ENCODE peak calls at places on chromosomes 1 and 21, in eight cellular contexts. G is stimulated activated CD4-positive, alpha-beta T cell treated with anti-CD3 and anti-CD28 coated beads, Interleukin-1b, Interleukin-23, amount 100 ng/mL, for 24 hours; J is COR-L47; N is heart right ventricle; O is GM13976; U is spleen; L is uterus; E is NCI-H1092. Q is an unnamed sample.

GRCh38 chr1:178594133-178594532 is 81.2 kb downstream of the TEX35 start:
- DNase-seq in L (no peak), J (no peak), U (no peak), N (peak), E (no peak), O (no peak), G (no peak), Q (no peak)

GRCh38 chr1:145977016-145977415 is 12.5 kb downstream of the POLR3GL start:
- DNase-seq in J (no peak), O (no peak), L (no peak), G (no peak), N (no peak), E (no peak), U (no peak), Q (no peak)

GRCh38 chr1:116325922-116326321 is 47.1 kb upstream of the ATP1A1 start:
- DNase-seq in G (no peak), O (no peak), L (no peak), U (no peak), E (no peak), J (no peak), N (no peak), Q (no peak)

GRCh38 chr1:237141471-237141870 is 99.5 kb downstream of the RYR2 start:
- DNase-seq in O (no peak), L (no peak), J (no peak), E (no peak), N (no peak), G (no peak), U (no peak), Q (no peak)

GRCh38 chr1:113199718-113200455 is 126.9 kb downstream of the LRIG2 start:
- DNase-seq in L (no peak), U (no peak), J (no peak), E (no peak), O (no peak), N (no peak), G (no peak), Q (no peak)

GRCh38 chr1:17588048-17588781 is 48.7 kb downstream of the ARHGEF10L start:
- DNase-seq in L (no peak), U (no peak), J (no peak), O (no peak), N (peak), E (no peak), G (no peak), Q (no peak)

GRCh38 chr1:228212966-228213844 is 5.4 kb downstream of the OBSCN start:
- DNase-seq in N (peak), O (peak), J (peak), G (peak), L (peak), E (peak), U (peak), Q (no peak)

GRCh38 chr1:33049381-33049780 is 12.7 kb upstream of the AK2 start:
- DNase-seq in O (no peak), E (no peak), G (no peak), L (no peak), N (no peak), J (no peak), U (no peak), Q (no peak)

GRCh38 chr1:207223162-207223561 is 98.3 kb upstream of the CD55 start:
- DNase-seq in O (no peak), J (no peak), N (no peak), U (no peak), G (no peak), L (no peak), E (no peak), Q (no peak)

GRCh38 chr1:179325836-179326235 is 32.2 kb downstream of the SOAT1 start:
- DNase-seq in E (no peak), L (no peak), N (no peak), G (no peak), O (no peak), U (no peak), J (no peak), Q (no peak)

GRCh38 chr1:159289059-159289458 is 13.1 kb upstream of the FCER1A start:
- DNase-seq in E (no peak), N (no peak), G (no peak), J (no peak), U (no peak), O (no peak), L (no peak), Q (no peak)

GRCh38 chr1:244060691-244061090 is 9.6 kb downstream of the ZBTB18 start:
- DNase-seq in J (no peak), U (no peak), O (no peak), G (no peak), N (no peak), E (no peak), L (no peak), Q (no peak)

GRCh38 chr21:25467891-25468290 is 139.4 kb downstream of the MRPL39 start:
- DNase-seq in G (no peak), J (no peak), N (no peak), U (no peak), E (no peak), O (no peak), L (no peak), Q (no peak)

GRCh38 chr1:219265026-219265515 is 91.4 kb downstream of the LYPLAL1 start:
- DNase-seq in L (no peak), J (peak), N (no peak), G (no peak), U (no peak), O (no peak), E (no peak), Q (peak)

GRCh38 chr1:229768232-229768631 is 142.2 kb downstream of the URB2 start:
- DNase-seq in G (no peak), O (no peak), J (peak), N (no peak), L (no peak), U (no peak), E (peak), Q (peak)

Q was measured in NCI-H2081 treated with DMSO at 0.1 percent for 48 hours.